ENCODE peak calls at places on chromosomes 2 and 18, in four cellular contexts. E is upper lobe of right lung; P is activated T-helper 1 cell treated with anti-CD3 and anti-CD28 coated beads, Interleukin-12 subunit alpha, Interleukin-12 subunit beta, Interleukin-2, Interleukin-4 antibody, amounts not matched to agents 30 ng/mL and 10 ng/mL and 1 ng/mL, durations not matched to agents 14 hours and 24 hours and 36 hours; K is NCI-H1417. O is an unnamed sample.

GRCh38 chr2:239948100-239948881 is 76.9 kb downstream of the NDUFA10 start:
- DNase-seq in E (peak), P (no peak), K (no peak), O (peak)

GRCh38 chr2:162342841-162343240 is 1.1 kb upstream of the GCA start:
- DNase-seq in E (no peak), P (no peak), K (no peak), O (no peak)

GRCh38 chr18:69840445-69840844 is 107.2 kb downstream of the CD226 start:
- DNase-seq in E (no peak), P (no peak), K (no peak), O (no peak)

GRCh38 chr2:128789221-128789620 is 470.6 kb upstream of the HS6ST1 start:
- DNase-seq in E (no peak), P (no peak), K (no peak), O (no peak)

GRCh38 chr2:159138642-159139182 is 147.8 kb downstream of the WDSUB1 start:
- DNase-seq in E (no peak), P (no peak), K (no peak), O (no peak)

GRCh38 chr2:55418072-55418471 is 1.6 kb downstream of the CCDC88A start:
- DNase-seq in E (no peak), P (no peak), K (no peak), O (no peak)

GRCh38 chr18:48662021-48662661 is 123.3 kb downstream of the CTIF start:
- DNase-seq in E (no peak), P (no peak), K (no peak), O (no peak)

GRCh38 chr2:75574106-75574505 is 13.4 kb upstream of the EVA1A start:
- DNase-seq in E (no peak), P (no peak), K (no peak), O (no peak)

GRCh38 chr2:48738806-48739205 is 16.7 kb downstream of the LHCGR start:
- DNase-seq in E (no peak), P (no peak), K (no peak), O (no peak)

GRCh38 chr2:70941186-70941585 is 5.5 kb downstream of the ATP6V1B1 start:
- DNase-seq in E (peak), P (no peak), K (no peak), O (peak)

GRCh38 chr2:11330457-11331142 is 13.8 kb downstream of the ROCK2 start:
- DNase-seq in E (no peak), P (no peak), K (no peak), O (no peak)

O was measured in sciatic nerve.